ENCODE peak calls at places on chromosomes 4 and X, in four cellular contexts. Z, G, A and O are unnamed samples.
A peak's percentile ranks its signal among the peaks of the same experiment; 100 is the strongest.

GRCh38 chr4:88807499-88807898 is 109.9 kb upstream of the NAP1L5 start:
- DNase-seq in G (no peak), Z (no peak), A (no peak), O (no peak)

GRCh38 chr4:179858221-179858620 is 2385.0 kb upstream of the TENM3 start:
- DNase-seq in Z (no peak), G (no peak), A (no peak), O (no peak)

GRCh38 chrX:46912673-46913491 is 661 bp downstream of the JADE3 start:
- DNase-seq in G (peak; percentile 51), Z (no peak), A (peak; percentile 19), O (peak; percentile 7)

GRCh38 chrX:132217203-132218073 is 1.8 kb downstream of the RAP2C start:
- DNase-seq in Z (peak; percentile 78), G (peak; percentile 88), A (peak; percentile 84), O (peak; percentile 18)

GRCh38 chrX:40996886-40997530 is 88.2 kb upstream of the USP9X start:
- DNase-seq in Z (no peak), G (peak; percentile 94), A (peak; percentile 85), O (no peak)

GRCh38 chrX:107619836-107620235 is 8.5 kb upstream of the PRPS1 start:
- DNase-seq in G (peak; percentile 20), A (no peak), Z (no peak), O (no peak)

GRCh38 chr4:147491076-147491475 is 10.2 kb downstream of the EDNRA start:
- DNase-seq in Z (no peak), G (peak; percentile 57), A (peak; percentile 62), O (no peak)

GRCh38 chrX:29707088-29707487 is 508.3 kb upstream of the MAGEB2 start:
- DNase-seq in G (no peak), Z (no peak), A (no peak), O (no peak)

GRCh38 chrX:129976441-129976840 is 6.0 kb upstream of the BCORL1 start:
- DNase-seq in A (no peak), Z (no peak), G (no peak), O (no peak)

GRCh38 chr4:62881901-62882300 is 1527.3 kb downstream of the TECRL start:
- DNase-seq in Z (no peak), A (no peak), G (no peak), O (no peak)

GRCh38 chr4:17545374-17546140 is 30.6 kb downstream of the CLRN2 start:
- DNase-seq in G (no peak), Z (no peak), A (no peak), O (no peak)

GRCh38 chr4:41360214-41360910 is 103.6 kb downstream of the UCHL1 start:
- DNase-seq in A (peak; percentile 32), G (peak; percentile 50), Z (no peak), O (peak; percentile 65)

GRCh38 chr4:164413743-164414142 is 340.2 kb upstream of the SMIM31 start:
- DNase-seq in G (no peak), A (no peak), Z (no peak), O (no peak)

GRCh38 chrX:68632491-68632890 is 15.0 kb upstream of the STARD8 start:
- DNase-seq in Z (no peak), G (no peak), A (no peak), O (no peak)

GRCh38 chr4:169272265-169272886 is 1.6 kb upstream of the SH3RF1 start:
- DNase-seq in Z (no peak), G (peak; percentile 59), A (peak; percentile 50), O (no peak)

GRCh38 chr4:38673109-38673978 is 9.3 kb downstream of the KLF3 start:
- DNase-seq in Z (peak; percentile 86), A (peak; percentile 49), G (peak; percentile 58), O (no peak)

GRCh38 chrX:133676344-133677122 is 261.2 kb upstream of the GPC4 start:
- DNase-seq in A (no peak), G (no peak), Z (no peak), O (no peak)

GRCh38 chr4:73593631-73594241 is 26.5 kb downstream of the RASSF6 start:
- DNase-seq in Z (no peak), A (peak; percentile 68), G (peak; percentile 62), O (no peak)

GRCh38 chr4:157895205-157895604 is 277.6 kb downstream of the GASK1B start:
- DNase-seq in G (no peak), Z (no peak), A (no peak), O (no peak)

GRCh38 chrX:10939384-10939783 is 171.7 kb upstream of the HCCS start:
- DNase-seq in A (no peak), G (no peak), Z (no peak), O (no peak)

GRCh38 chrX:37976153-37976552 is 30.2 kb upstream of the SYTL5 start:
- DNase-seq in Z (no peak), G (peak; percentile 27), A (peak; percentile 2), O (no peak)

GRCh38 chrX:86946569-86946968 is 571.0 kb upstream of the KLHL4 start:
- DNase-seq in A (peak; percentile 50), G (peak; percentile 11), Z (no peak), O (no peak)

GRCh38 chr4:38177035-38177791 is 217.0 kb downstream of the PTTG2 start:
- DNase-seq in Z (no peak), G (peak; percentile 77), A (peak; percentile 72), O (no peak)

GRCh38 chrX:134482371-134482770 is 22.4 kb downstream of the HPRT1 start:
- DNase-seq in A (peak; percentile 5), Z (no peak), G (no peak), O (no peak)

GRCh38 chrX:120625366-120625765 is 4.5 kb downstream of the C1GALT1C1 start:
- DNase-seq in G (peak; percentile 67), Z (no peak), A (peak; percentile 43), O (no peak)

DNA sequence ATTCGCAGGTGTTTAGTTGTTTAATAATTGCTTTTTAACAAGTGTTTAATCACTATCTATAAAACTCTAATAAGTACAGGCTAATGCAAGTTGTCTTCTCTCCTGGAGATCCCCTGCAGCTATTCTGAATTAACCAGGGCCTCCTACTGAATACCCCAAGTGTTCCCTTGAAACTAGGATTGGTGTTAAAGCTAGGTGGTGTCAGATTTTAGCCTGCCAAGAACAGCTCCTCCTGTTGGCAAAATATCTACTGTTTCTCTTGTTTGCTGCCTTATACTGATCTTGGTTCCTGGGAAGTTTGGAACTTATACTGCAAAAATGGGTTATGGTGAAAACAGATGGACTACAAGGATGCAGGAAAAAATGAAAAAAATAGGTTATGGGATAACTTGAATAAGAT is 26.1 kb upstream of the TMEM154 start:
- DNase-seq in Z (no peak), A (no peak), G (no peak), O (no peak)
- TF ChIP-seq CTCF in Z (no peak), A (no peak), G (no peak), O (no peak)

GRCh38 chr4:86653237-86653865 is 59.2 kb downstream of the PTPN13 start:
- DNase-seq in Z (no peak), A (no peak), G (no peak), O (no peak)
- TF ChIP-seq CTCF in Z (no peak), A (peak; percentile 24), G (peak; percentile 54), O (peak; percentile 17)

DNA sequence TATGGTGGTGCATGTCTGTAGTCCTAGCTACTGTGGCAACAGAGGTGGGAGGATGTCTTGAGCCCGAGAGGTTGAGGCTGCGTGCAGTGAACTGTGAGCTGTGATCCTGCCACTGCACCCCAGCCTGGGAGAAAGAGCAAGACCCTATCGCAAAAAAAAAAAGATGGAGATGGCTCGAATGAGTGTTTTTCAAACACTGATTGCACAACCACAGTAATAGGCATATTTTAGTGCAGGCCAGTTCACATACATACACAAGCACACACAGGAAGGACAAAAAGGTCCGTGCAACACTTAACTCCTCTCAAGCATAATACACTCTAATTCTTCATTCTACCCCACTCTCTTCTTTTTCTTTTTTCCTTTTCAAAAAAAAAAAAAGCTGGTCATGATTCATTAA is 5.1 kb downstream of the EFHC2 start:
- DNase-seq in G (no peak), Z (no peak), A (no peak), O (no peak)
- TF ChIP-seq CTCF in G (no peak), Z (no peak), A (no peak), O (no peak)

GRCh38 chr4:110164856-110165255 is 33.6 kb downstream of the ELOVL6 start:
- DNase-seq in G (no peak), A (no peak), Z (no peak), O (no peak)

GRCh38 chr4:110165382-110166285 is 32.8 kb downstream of the ELOVL6 start:
- DNase-seq in A (peak; percentile 50), G (peak; percentile 35), Z (no peak), O (no peak)

GRCh38 chr4:110160616-110161015 is 37.8 kb downstream of the ELOVL6 start:
- DNase-seq in G (no peak), Z (no peak), A (no peak), O (no peak)

GRCh38 chr4:110164251-110164650 is 34.2 kb downstream of the ELOVL6 start:
- DNase-seq in G (peak; percentile 6), Z (no peak), A (peak; percentile 41), O (no peak)

DNA sequence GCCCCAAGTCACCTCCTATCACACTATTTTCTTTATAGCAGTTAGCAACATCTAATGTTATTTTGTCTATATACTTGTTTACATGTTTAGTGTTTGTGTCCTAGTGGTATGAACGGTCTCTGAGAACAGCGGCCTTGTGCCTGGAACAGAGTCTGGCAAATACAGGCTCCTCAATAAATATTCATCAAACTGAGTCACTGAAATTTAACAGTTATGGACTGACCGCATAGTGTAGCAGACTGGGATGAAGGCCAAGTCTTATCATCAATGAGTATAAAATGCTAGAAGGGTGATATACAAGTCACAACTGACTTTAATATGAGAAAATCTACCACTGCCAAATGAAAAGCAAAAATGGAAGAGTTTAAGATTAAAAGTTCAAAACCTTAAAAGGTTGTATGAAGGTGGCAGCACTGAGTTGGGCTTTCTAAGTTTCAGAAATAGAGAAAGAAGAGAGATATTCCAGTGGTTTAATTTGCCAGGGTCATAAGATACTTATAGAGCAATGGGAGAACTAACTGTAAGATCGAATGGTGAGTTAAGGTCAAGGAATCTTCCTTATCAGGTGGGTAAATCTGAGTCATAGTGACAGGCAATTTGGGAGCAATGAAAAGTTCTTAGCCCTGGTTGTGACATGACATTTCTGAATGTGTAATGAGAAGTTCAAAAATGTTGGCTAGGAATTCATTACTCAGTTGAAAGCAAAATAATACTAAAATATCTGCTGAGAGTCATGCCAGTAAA is 34.9 kb downstream of the ELOVL6 start:
- DNase-seq in A (peak; percentile 73), Z (no peak), G (peak; percentile 73), O (no peak)
- TF ChIP-seq CTCF in A (peak; percentile 33), Z (no peak), G (peak; percentile 21), O (no peak)

GRCh38 chr4:131091896-131092295 is 1995.9 kb downstream of the C4orf33 start:
- DNase-seq in G (peak; percentile 45), A (peak; percentile 61), Z (no peak), O (no peak)
- TF ChIP-seq CTCF in G (peak; percentile 11), A (peak; percentile 25), Z (no peak), O (peak; percentile 69)

DNA sequence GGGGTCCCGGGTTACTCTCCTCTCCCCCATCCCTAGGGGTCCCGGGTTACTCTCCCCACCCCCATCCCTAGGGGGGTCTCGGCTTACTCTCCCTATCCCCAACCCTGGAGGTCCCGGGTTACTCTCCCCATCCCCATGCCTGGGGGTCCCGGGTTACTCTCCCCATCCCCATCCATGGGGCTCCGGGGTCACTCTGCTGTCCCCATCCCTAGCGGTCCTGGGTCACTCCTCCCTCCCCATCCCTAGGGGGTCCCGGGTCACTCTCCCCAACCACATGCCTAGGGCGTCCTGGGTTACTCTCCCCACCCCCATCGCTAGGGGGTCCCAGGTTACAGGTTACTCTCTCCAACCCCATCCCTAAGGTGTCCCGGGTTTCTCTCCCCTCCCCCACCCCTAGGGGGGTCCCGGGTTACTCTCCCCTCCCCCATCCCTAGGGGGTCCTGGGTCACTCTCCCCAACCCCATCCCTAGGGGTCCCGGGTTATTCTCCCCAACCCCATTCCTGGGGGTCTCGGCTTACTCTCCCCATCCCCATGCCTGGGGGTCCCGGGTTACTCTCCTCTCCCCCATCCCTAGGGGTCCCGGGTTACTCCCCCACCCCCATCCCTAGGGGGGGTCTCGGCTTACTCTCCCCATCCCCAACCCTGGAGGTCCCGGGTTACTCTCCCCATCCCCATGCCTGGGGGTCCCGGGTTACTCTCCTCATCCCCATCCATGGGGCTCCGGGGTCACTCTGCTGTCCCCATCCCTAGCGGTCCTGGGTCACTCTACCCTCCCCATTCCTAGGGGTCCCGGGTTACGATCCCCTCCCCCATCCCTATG is 823 bp downstream of the ASMTL start:
- DNase-seq in G (no peak), Z (peak; percentile 78), A (no peak), O (no peak)
- TF ChIP-seq CTCF in G (no peak), Z (no peak), A (no peak), O (no peak)